ENCODE peak calls at places on chromosomes 3 and 15, in six cellular contexts. X, D, N, A, Q and F are unnamed samples.

GRCh38 chr15:66741646-66742045 is 39.6 kb downstream of the SMAD6 start:
- DNase-seq in X (no peak), D (no peak), N (no peak), A (no peak), Q (no peak), F (no peak)

GRCh38 chr3:65577875-65578274 is 460.8 kb downstream of the MAGI1 start:
- DNase-seq in X (no peak), D (no peak), N (no peak), A (no peak), Q (no peak), F (no peak)

GRCh38 chr15:88430051-88430450 is 37.1 kb downstream of the MRPL46 start:
- DNase-seq in X (no peak), D (no peak), N (no peak), A (no peak), Q (no peak), F (no peak)

GRCh38 chr3:125300416-125300815 is 74.7 kb downstream of the ZNF148 start:
- DNase-seq in X (no peak), D (no peak), N (peak), A (peak), Q (no peak), F (no peak)

GRCh38 chr3:65619391-65620298 is 419.1 kb downstream of the MAGI1 start:
- DNase-seq in X (no peak), D (no peak), N (peak), A (no peak), Q (no peak), F (no peak)

GRCh38 chr3:185308126-185308754 is 54.4 kb upstream of the EHHADH start:
- DNase-seq in X (peak), D (no peak), N (peak), A (peak), Q (peak), F (no peak)

GRCh38 chr3:8743911-8744310 is 10.3 kb downstream of the CAV3 start:
- DNase-seq in X (no peak), D (no peak), N (no peak), A (no peak), Q (no peak), F (no peak)

GRCh38 chr3:42839616-42840015 is 30.4 kb downstream of the ACKR2 start:
- DNase-seq in X (peak), D (no peak), N (peak), A (peak), Q (peak), F (peak)

GRCh38 chr3:184556502-184557347 is 4.9 kb upstream of the EPHB3 start:
- DNase-seq in X (peak), D (no peak), N (no peak), A (no peak), Q (no peak), F (no peak)

GRCh38 chr15:94412979-94413741 is 181.8 kb downstream of the MCTP2 start:
- DNase-seq in X (no peak), D (no peak), N (no peak), A (peak), Q (peak), F (no peak)
- TF ChIP-seq CTCF in X (no peak), D (peak), N (peak), A (peak), Q (peak), F (no peak)

GRCh38 chr3:25021816-25022215 is 406.2 kb upstream of the RARB start:
- DNase-seq in X (no peak), D (no peak), N (no peak), A (peak), Q (no peak), F (no peak)
- TF ChIP-seq CTCF in X (no peak), D (peak), N (peak), A (peak), Q (peak), F (peak)

GRCh38 chr15:70095387-70096214 is 2.1 kb downstream of the TLE3 start:
- DNase-seq in X (no peak), D (peak), N (no peak), A (no peak), Q (peak), F (peak)

GRCh38 chr15:70097337-70098169 is at the start of gene TLE3:
- DNase-seq in X (peak), D (peak), N (peak), A (peak), Q (peak), F (peak)

GRCh38 chr15:70094690-70095311 is 2.9 kb downstream of the TLE3 start:
- DNase-seq in X (no peak), D (no peak), N (no peak), A (no peak), Q (no peak), F (peak)

GRCh38 chr15:70096975-70097336 is 761 bp downstream of the TLE3 start:
- DNase-seq in X (no peak), D (no peak), N (no peak), A (no peak), Q (no peak), F (no peak)

GRCh38 chr15:70096215-70096974 is 1.3 kb downstream of the TLE3 start:
- DNase-seq in X (peak), D (peak), N (no peak), A (peak), Q (peak), F (peak)
- TF ChIP-seq CTCF in X (peak), D (no peak), N (no peak), A (no peak), Q (no peak), F (no peak)

DNA sequence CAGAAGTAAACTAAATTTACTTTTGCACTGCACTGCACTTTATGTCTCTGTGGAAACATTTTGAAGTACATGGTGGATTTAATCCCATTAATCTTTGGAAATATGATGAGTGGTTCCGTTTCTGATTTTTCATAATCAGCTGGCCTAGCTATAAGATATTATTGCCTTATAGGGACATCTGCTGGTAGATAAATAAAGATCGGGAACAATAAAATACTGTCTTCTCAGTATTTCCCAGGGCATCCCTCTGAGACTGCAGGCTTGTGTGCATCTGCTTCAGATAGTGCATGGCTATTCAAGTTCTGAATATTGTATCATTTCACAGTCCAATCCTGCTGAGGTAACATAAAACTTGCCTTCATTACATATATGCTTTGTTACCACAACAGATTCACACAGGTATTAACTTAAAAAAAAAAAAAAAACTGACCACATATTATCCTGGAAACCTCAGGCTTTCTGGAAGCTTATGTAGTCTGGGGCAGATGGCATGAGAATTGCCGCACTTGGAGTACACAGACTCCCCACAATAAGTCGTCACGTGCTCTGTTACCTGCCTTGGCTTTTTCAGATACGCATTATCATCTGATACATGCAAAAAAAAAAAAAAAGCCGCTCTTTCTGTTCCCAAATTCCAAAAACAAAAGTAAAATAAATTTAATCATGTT is 330.8 kb upstream of the AGTR1 start:
- DNase-seq in X (no peak), D (no peak), N (no peak), A (peak), Q (no peak), F (no peak)
- TF ChIP-seq CTCF in X (no peak), D (no peak), N (no peak), A (no peak), Q (no peak), F (no peak)

GRCh38 chr15:63983071-63983711 is 63.1 kb downstream of the DAPK2 start:
- DNase-seq in X (no peak), D (no peak), N (no peak), A (no peak), Q (no peak), F (no peak)
- TF ChIP-seq CTCF in X (peak), D (peak), N (no peak), A (no peak), Q (no peak), F (no peak)